ENCODE peak calls at places on chromosomes 3 and 15, in nine cellular contexts. Y is GM06990; S is Ammon's horn; I is activated T-cell treated with anti-CD3 and anti-CD28 coated beads for 1 hour; R is kidney glomerular epithelial cell; D is Peyer's patch; K is activated CD4-positive, alpha-beta T cell treated with anti-CD3 and anti-CD28 coated beads, Interleukin-2, amount 50 U/mL, for 24 hours; C is GM03348; B is retina. X is an unnamed sample.

GRCh38 chr3:64266065-64266874 is 41.0 kb upstream of the PRICKLE2 start:
- DNase-seq in Y (no peak), S (no peak), I (no peak), R (peak; percentile 96), D (no peak), K (no peak), C (peak; percentile 74), B (no peak), X (no peak)

GRCh38 chr3:187360523-187361060 is 7.6 kb upstream of the RTP4 start:
- DNase-seq in Y (no peak), S (peak; percentile 29), I (no peak), R (no peak), D (no peak), K (no peak), C (no peak), B (no peak), X (no peak)

GRCh38 chr15:88749699-88750098 is 53.5 kb upstream of the ACAN start:
- DNase-seq in Y (no peak), S (no peak), I (no peak), R (no peak), D (no peak), K (no peak), C (no peak), B (no peak), X (no peak)

GRCh38 chr3:48067271-48067670 is 51.1 kb upstream of the MAP4 start:
- DNase-seq in Y (no peak), S (no peak), I (no peak), R (no peak), D (no peak), K (no peak), C (no peak), B (no peak), X (no peak)

GRCh38 chr3:59775106-59775505 is 725.3 kb upstream of the CFAP20DC start:
- DNase-seq in Y (no peak), S (no peak), I (no peak), R (no peak), D (no peak), K (no peak), C (no peak), B (peak; percentile 32), X (no peak)

GRCh38 chr3:183711516-183711915 is 13.9 kb downstream of the YEATS2 start:
- DNase-seq in Y (no peak), S (no peak), I (no peak), R (no peak), D (no peak), K (no peak), C (no peak), B (no peak), X (no peak)

GRCh38 chr15:75140080-75140879 is 61.4 kb upstream of the C15orf39 start:
- DNase-seq in Y (no peak), S (no peak), I (no peak), R (no peak), D (no peak), K (no peak), C (no peak), B (no peak), X (no peak)

GRCh38 chr3:158731525-158731924 is 732 bp downstream of the RARRES1 start:
- DNase-seq in Y (no peak), S (no peak), I (no peak), R (no peak), D (no peak), K (no peak), C (no peak), B (no peak), X (no peak)

GRCh38 chr3:67288707-67289106 is 290.6 kb downstream of the KBTBD8 start:
- DNase-seq in Y (no peak), S (no peak), I (no peak), R (no peak), D (no peak), K (no peak), C (no peak), B (no peak), X (no peak)

GRCh38 chr15:52392008-52392687 is 96.5 kb upstream of the MYO5C start:
- DNase-seq in Y (no peak), S (no peak), I (no peak), R (no peak), D (no peak), K (no peak), C (peak; percentile 8), B (no peak), X (no peak)

GRCh38 chr15:62647195-62647865 is 395.2 kb upstream of the TPM1 start:
- DNase-seq in Y (no peak), S (no peak), I (no peak), R (peak; percentile 86), D (no peak), K (no peak), C (no peak), B (no peak), X (peak; percentile 61)

GRCh38 chr15:50939911-50940310 is 31.4 kb downstream of the AP4E1 start:
- DNase-seq in Y (no peak), S (no peak), I (no peak), R (no peak), D (no peak), K (no peak), C (no peak), B (no peak), X (no peak)

X was measured in left colon.